ENCODE peak calls at places on chromosomes 4 and X, in ten cellular contexts. One of them, this sample, is unnamed. For H3K4me1, the result is how much of the 10 kb centered on the place peaks cover.

GRCh38 chr4:183214912-183215488 is 105.1 kb downstream of the CLDN22 start:
- DNase-seq in astrocyte: no peak
- DNase-seq in GM23248: no peak
- DNase-seq in OCI-LY7: no peak
- DNase-seq in testis: no peak
- DNase-seq in CD8-positive, alpha-beta memory T cell: no peak
- DNase-seq in Caco-2: no peak
- DNase-seq in Panc1: no peak
- DNase-seq in mesendoderm: no peak
- DNase-seq in iPS DF 6.9: no peak
- DNase-seq in this sample: no peak

GRCh38 chrX:97547873-97548578 is 664.3 kb downstream of the RPA4 start:
- DNase-seq in astrocyte: peak
- DNase-seq in GM23248: no peak
- DNase-seq in OCI-LY7: no peak
- DNase-seq in testis: no peak
- DNase-seq in CD8-positive, alpha-beta memory T cell: no peak
- DNase-seq in Caco-2: no peak
- DNase-seq in Panc1: no peak
- DNase-seq in mesendoderm: peak
- DNase-seq in iPS DF 6.9: no peak
- DNase-seq in this sample: no peak

GRCh38 chrX:129980043-129980442 is 2.4 kb upstream of the BCORL1 start:
- DNase-seq in astrocyte: no peak
- DNase-seq in GM23248: peak
- DNase-seq in OCI-LY7: no peak
- DNase-seq in testis: peak
- DNase-seq in CD8-positive, alpha-beta memory T cell: peak
- DNase-seq in Caco-2: no peak
- DNase-seq in Panc1: no peak
- DNase-seq in mesendoderm: no peak
- DNase-seq in iPS DF 6.9: no peak
- DNase-seq in this sample: no peak

GRCh38 chr4:34280131-34280530 is 1964.2 kb downstream of the ARAP2 start:
- DNase-seq in astrocyte: no peak
- DNase-seq in GM23248: no peak
- DNase-seq in OCI-LY7: no peak
- DNase-seq in testis: no peak
- DNase-seq in CD8-positive, alpha-beta memory T cell: no peak
- DNase-seq in Caco-2: no peak
- DNase-seq in Panc1: no peak
- DNase-seq in mesendoderm: peak
- DNase-seq in iPS DF 6.9: no peak
- DNase-seq in this sample: no peak

GRCh38 chr4:150302553-150302952 is 224.3 kb downstream of the DCLK2 start:
- DNase-seq in astrocyte: peak
- DNase-seq in GM23248: peak
- DNase-seq in OCI-LY7: no peak
- DNase-seq in testis: no peak
- DNase-seq in CD8-positive, alpha-beta memory T cell: no peak
- DNase-seq in Caco-2: peak
- DNase-seq in Panc1: no peak
- DNase-seq in mesendoderm: peak
- DNase-seq in iPS DF 6.9: no peak
- DNase-seq in this sample: no peak

GRCh38 chr4:150978738-150979575 is 36.1 kb downstream of the LRBA start:
- DNase-seq in astrocyte: no peak
- DNase-seq in GM23248: no peak
- DNase-seq in OCI-LY7: no peak
- DNase-seq in testis: no peak
- DNase-seq in CD8-positive, alpha-beta memory T cell: no peak
- DNase-seq in Caco-2: no peak
- DNase-seq in Panc1: no peak
- DNase-seq in mesendoderm: no peak
- DNase-seq in iPS DF 6.9: no peak
- DNase-seq in this sample: no peak

GRCh38 chr4:4763815-4764202 is 95.7 kb upstream of the MSX1 start:
- DNase-seq in astrocyte: no peak
- DNase-seq in GM23248: peak
- DNase-seq in OCI-LY7: no peak
- DNase-seq in testis: no peak
- DNase-seq in CD8-positive, alpha-beta memory T cell: no peak
- DNase-seq in Caco-2: no peak
- DNase-seq in Panc1: no peak
- DNase-seq in mesendoderm: no peak
- DNase-seq in iPS DF 6.9: no peak
- DNase-seq in this sample: no peak

GRCh38 chrX:104370089-104370488 is 115.4 kb upstream of the ESX1 start:
- DNase-seq in astrocyte: no peak
- DNase-seq in GM23248: peak
- DNase-seq in OCI-LY7: no peak
- DNase-seq in testis: peak
- DNase-seq in CD8-positive, alpha-beta memory T cell: no peak
- DNase-seq in Caco-2: peak
- DNase-seq in Panc1: no peak
- DNase-seq in mesendoderm: peak
- DNase-seq in iPS DF 6.9: no peak
- DNase-seq in this sample: no peak

GRCh38 chr4:2487632-2488031 is 18.7 kb downstream of the RNF4 start:
- DNase-seq in astrocyte: no peak
- DNase-seq in GM23248: no peak
- DNase-seq in OCI-LY7: no peak
- DNase-seq in testis: no peak
- DNase-seq in CD8-positive, alpha-beta memory T cell: no peak
- DNase-seq in Caco-2: no peak
- DNase-seq in Panc1: no peak
- DNase-seq in mesendoderm: no peak
- DNase-seq in iPS DF 6.9: no peak
- DNase-seq in this sample: no peak

GRCh38 chr4:1367936-1368289 is 20.9 kb downstream of the UVSSA start:
- DNase-seq in astrocyte: no peak
- DNase-seq in GM23248: no peak
- DNase-seq in OCI-LY7: no peak
- DNase-seq in testis: no peak
- DNase-seq in CD8-positive, alpha-beta memory T cell: no peak
- DNase-seq in Caco-2: no peak
- DNase-seq in Panc1: no peak
- DNase-seq in mesendoderm: no peak
- DNase-seq in iPS DF 6.9: no peak
- DNase-seq in this sample: no peak

GRCh38 chr4:104494822-104495559 is at the start of gene CXXC4:
- DNase-seq in astrocyte: peak
- DNase-seq in GM23248: peak
- DNase-seq in OCI-LY7: no peak
- DNase-seq in testis: peak
- DNase-seq in CD8-positive, alpha-beta memory T cell: peak
- DNase-seq in Caco-2: peak
- DNase-seq in Panc1: no peak
- DNase-seq in mesendoderm: peak
- DNase-seq in iPS DF 6.9: no peak
- DNase-seq in this sample: no peak

GRCh38 chrX:152445926-152446325 is 5.2 kb downstream of the GABRA3 start:
- DNase-seq in astrocyte: peak
- DNase-seq in GM23248: no peak
- DNase-seq in OCI-LY7: no peak
- DNase-seq in testis: no peak
- DNase-seq in CD8-positive, alpha-beta memory T cell: no peak
- DNase-seq in Caco-2: no peak
- DNase-seq in Panc1: no peak
- DNase-seq in mesendoderm: peak
- DNase-seq in iPS DF 6.9: no peak
- DNase-seq in this sample: no peak

DNA sequence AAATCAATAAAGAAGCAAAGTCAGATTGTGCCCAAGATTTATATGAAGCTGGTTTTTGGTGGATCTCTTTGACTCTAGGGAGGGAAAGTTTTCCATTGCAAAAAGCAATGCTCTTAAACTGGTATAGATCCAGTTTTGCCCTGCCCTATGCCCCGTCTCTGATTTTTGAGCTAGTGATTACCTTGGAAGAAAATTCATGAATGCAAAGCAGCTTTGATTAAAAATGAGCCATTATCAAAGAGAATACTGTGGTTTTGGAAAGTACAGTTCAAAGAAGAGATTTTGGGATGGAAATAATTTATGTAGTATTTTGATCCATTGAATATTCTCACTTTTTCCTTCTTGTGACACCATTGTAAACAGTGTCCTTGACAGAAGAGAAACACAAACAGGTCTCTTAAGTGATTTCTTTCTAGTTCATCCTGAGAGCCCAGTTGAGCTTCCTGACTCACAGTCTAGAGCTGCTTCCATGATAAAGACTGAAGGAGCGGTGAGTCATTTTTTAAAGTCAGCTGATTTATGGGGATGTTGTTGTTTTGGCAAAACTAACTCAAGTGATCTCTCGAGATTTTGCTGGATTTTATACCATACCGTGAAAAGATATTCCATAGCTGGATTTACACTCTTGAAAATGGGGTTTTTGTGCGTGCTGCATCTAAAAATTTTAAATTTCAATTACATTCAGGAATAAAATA is 76.7 kb downstream of the AFF1 start:
- DNase-seq in astrocyte: peak
- DNase-seq in GM23248: peak
- DNase-seq in OCI-LY7: no peak
- DNase-seq in testis: no peak
- DNase-seq in CD8-positive, alpha-beta memory T cell: no peak
- DNase-seq in Caco-2: no peak
- DNase-seq in Panc1: peak
- DNase-seq in mesendoderm: peak
- DNase-seq in iPS DF 6.9: no peak
- DNase-seq in this sample: no peak
- H3K4me1 ChIP-seq in astrocyte: under half
- H3K4me1 ChIP-seq in GM23248: half or more
- H3K4me1 ChIP-seq in OCI-LY7: half or more
- H3K4me1 ChIP-seq in testis: under half
- H3K4me1 ChIP-seq in CD8-positive, alpha-beta memory T cell: half or more
- H3K4me1 ChIP-seq in Caco-2: half or more
- H3K4me1 ChIP-seq in Panc1: half or more
- H3K4me1 ChIP-seq in mesendoderm: under half
- H3K4me1 ChIP-seq in iPS DF 6.9: under half
- H3K4me1 ChIP-seq in this sample: half or more

DNA sequence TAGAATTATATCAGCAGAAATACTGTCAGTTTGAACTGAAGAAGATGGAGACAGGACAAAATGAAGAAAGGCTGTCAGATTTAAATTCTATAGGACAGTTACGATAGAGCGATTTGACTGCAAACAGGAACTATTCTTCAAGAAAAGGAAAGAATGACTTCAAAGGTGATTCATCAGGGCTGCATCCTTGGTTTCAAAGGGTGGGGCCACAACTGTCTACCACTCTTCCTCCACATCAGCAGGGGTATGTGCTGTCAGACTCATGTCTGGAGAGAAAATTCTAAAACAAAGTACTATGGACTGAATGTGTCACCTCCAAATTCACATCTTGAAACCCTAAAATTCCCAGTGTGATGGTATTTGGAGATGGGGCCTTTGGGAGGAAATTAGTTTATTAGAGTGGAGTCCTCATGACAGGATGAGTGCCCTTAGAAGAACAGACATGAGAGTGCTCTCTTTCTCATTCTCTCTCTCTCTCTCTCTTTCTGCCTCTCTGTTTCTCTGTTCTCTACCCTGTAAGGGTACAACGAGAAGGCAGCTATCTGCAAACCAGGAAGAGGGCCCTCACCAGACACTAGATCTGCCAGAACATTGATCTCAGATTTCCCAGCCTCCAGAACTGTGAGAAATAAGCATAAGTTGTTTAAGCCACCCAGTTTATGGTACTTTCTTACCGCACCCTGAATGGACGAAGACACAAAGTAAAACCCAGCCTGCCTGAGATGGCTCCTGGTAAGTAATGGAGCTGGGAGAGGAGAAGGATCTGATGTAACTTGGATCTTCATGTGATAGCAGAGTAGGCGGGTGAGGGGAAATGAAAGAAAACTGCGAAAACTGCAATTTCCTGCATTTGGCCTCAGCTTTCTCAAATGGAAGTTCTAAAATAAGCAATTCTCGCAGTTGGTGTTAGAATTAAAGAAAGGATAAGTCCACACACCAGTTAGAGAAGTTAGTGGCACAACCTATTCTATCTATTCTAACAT is 8.9 kb upstream of the CDS1 start:
- DNase-seq in astrocyte: no peak
- DNase-seq in GM23248: peak
- DNase-seq in OCI-LY7: no peak
- DNase-seq in testis: no peak
- DNase-seq in CD8-positive, alpha-beta memory T cell: no peak
- DNase-seq in Caco-2: no peak
- DNase-seq in Panc1: no peak
- DNase-seq in mesendoderm: peak
- DNase-seq in iPS DF 6.9: no peak
- DNase-seq in this sample: no peak
- H3K4me1 ChIP-seq in astrocyte: under half
- H3K4me1 ChIP-seq in GM23248: under half
- H3K4me1 ChIP-seq in OCI-LY7: under half
- H3K4me1 ChIP-seq in testis: under half
- H3K4me1 ChIP-seq in CD8-positive, alpha-beta memory T cell: under half
- H3K4me1 ChIP-seq in Caco-2: under half
- H3K4me1 ChIP-seq in Panc1: under half
- H3K4me1 ChIP-seq in mesendoderm: under half
- H3K4me1 ChIP-seq in iPS DF 6.9: under half
- H3K4me1 ChIP-seq in this sample: under half

DNA sequence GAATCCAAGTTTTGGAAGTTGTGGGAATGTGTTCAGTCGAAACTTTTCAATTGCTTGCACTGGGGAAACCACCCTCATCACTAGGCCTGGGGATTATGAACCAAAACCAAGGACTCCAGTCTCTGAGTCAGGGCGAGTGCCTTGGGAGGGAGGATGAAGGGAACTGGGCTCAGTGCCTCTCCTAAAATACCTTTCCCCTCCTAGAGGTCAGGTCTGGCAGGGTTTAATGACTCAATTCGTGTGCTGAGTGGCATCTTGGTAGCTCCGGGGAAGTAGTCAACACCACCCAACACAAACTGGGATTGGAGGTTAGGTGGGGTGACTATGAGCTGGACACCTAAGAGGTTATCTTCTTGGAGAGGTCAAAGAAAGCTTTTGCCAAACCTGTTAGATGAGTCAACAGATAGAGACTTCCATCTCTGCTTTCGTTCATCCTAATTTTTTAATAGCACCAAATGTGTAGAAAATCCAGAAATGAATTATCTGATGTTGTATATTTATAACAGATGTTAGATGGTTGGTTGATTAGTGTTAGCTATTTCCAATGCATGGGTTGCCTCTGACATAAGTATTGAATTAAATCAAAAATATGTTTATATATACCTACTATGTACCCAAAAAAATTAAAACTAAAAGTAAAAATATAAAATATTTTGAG is 202.8 kb downstream of the SHROOM3 start:
- DNase-seq in astrocyte: no peak
- DNase-seq in GM23248: peak
- DNase-seq in OCI-LY7: no peak
- DNase-seq in testis: no peak
- DNase-seq in CD8-positive, alpha-beta memory T cell: no peak
- DNase-seq in Caco-2: no peak
- DNase-seq in Panc1: no peak
- DNase-seq in mesendoderm: no peak
- DNase-seq in iPS DF 6.9: no peak
- DNase-seq in this sample: no peak
- H3K4me1 ChIP-seq in astrocyte: under half
- H3K4me1 ChIP-seq in GM23248: half or more
- H3K4me1 ChIP-seq in OCI-LY7: under half
- H3K4me1 ChIP-seq in testis: under half
- H3K4me1 ChIP-seq in CD8-positive, alpha-beta memory T cell: under half
- H3K4me1 ChIP-seq in Caco-2: under half
- H3K4me1 ChIP-seq in Panc1: under half
- H3K4me1 ChIP-seq in mesendoderm: under half
- H3K4me1 ChIP-seq in iPS DF 6.9: under half
- H3K4me1 ChIP-seq in this sample: half or more

GRCh38 chr4:143399113-143399949 is 62.7 kb downstream of the GAB1 start:
- DNase-seq in astrocyte: no peak
- DNase-seq in GM23248: peak
- DNase-seq in OCI-LY7: peak
- DNase-seq in testis: no peak
- DNase-seq in CD8-positive, alpha-beta memory T cell: no peak
- DNase-seq in Caco-2: peak
- DNase-seq in Panc1: peak
- DNase-seq in mesendoderm: peak
- DNase-seq in iPS DF 6.9: no peak
- DNase-seq in this sample: no peak
- H3K4me1 ChIP-seq in astrocyte: under half
- H3K4me1 ChIP-seq in GM23248: under half
- H3K4me1 ChIP-seq in OCI-LY7: half or more
- H3K4me1 ChIP-seq in testis: under half
- H3K4me1 ChIP-seq in CD8-positive, alpha-beta memory T cell: under half
- H3K4me1 ChIP-seq in Caco-2: under half
- H3K4me1 ChIP-seq in Panc1: under half
- H3K4me1 ChIP-seq in mesendoderm: under half
- H3K4me1 ChIP-seq in iPS DF 6.9: under half
- H3K4me1 ChIP-seq in this sample: under half

This sample was measured in esophagus squamous epithelium.